ENCODE peak calls at places on chromosome 12, in six cellular contexts. One of them, this sample, is unnamed.

GRCh38 chr12:62724947-62725447 is 210.0 kb downstream of the PPM1H start:
- DNase-seq in right atrium auricular region: no peak
- DNase-seq in stimulated activated CD8-positive, alpha-beta memory T cell treated with anti-CD3 and anti-CD28 coated beads, Interleukin-4, amount 100 ng/mL, for 4 hours: no peak
- DNase-seq in A549: peak
- DNase-seq in lower leg skin: no peak
- DNase-seq in GDM1: no peak
- DNase-seq in this sample: no peak

GRCh38 chr12:52865090-52865944 is 16.5 kb upstream of the KRT78 start:
- DNase-seq in right atrium auricular region: peak
- DNase-seq in stimulated activated CD8-positive, alpha-beta memory T cell treated with anti-CD3 and anti-CD28 coated beads, Interleukin-4, amount 100 ng/mL, for 4 hours: no peak
- DNase-seq in A549: peak
- DNase-seq in lower leg skin: peak
- DNase-seq in GDM1: peak
- DNase-seq in this sample: peak

GRCh38 chr12:124510301-124510970 is 57.0 kb downstream of the NCOR2 start:
- DNase-seq in right atrium auricular region: no peak
- DNase-seq in stimulated activated CD8-positive, alpha-beta memory T cell treated with anti-CD3 and anti-CD28 coated beads, Interleukin-4, amount 100 ng/mL, for 4 hours: no peak
- DNase-seq in A549: no peak
- DNase-seq in lower leg skin: no peak
- DNase-seq in GDM1: no peak
- DNase-seq in this sample: no peak

GRCh38 chr12:121776190-121777098 is 17.0 kb downstream of the RHOF start:
- DNase-seq in right atrium auricular region: peak
- DNase-seq in stimulated activated CD8-positive, alpha-beta memory T cell treated with anti-CD3 and anti-CD28 coated beads, Interleukin-4, amount 100 ng/mL, for 4 hours: peak
- DNase-seq in A549: peak
- DNase-seq in lower leg skin: peak
- DNase-seq in GDM1: peak
- DNase-seq in this sample: no peak

GRCh38 chr12:3047961-3048360 is 29.2 kb upstream of the TSPAN9 start:
- DNase-seq in right atrium auricular region: no peak
- DNase-seq in stimulated activated CD8-positive, alpha-beta memory T cell treated with anti-CD3 and anti-CD28 coated beads, Interleukin-4, amount 100 ng/mL, for 4 hours: no peak
- DNase-seq in A549: no peak
- DNase-seq in lower leg skin: no peak
- DNase-seq in GDM1: no peak
- DNase-seq in this sample: no peak

GRCh38 chr12:116513944-116514343 is 45.2 kb upstream of the MAP1LC3B2 start:
- DNase-seq in right atrium auricular region: no peak
- DNase-seq in stimulated activated CD8-positive, alpha-beta memory T cell treated with anti-CD3 and anti-CD28 coated beads, Interleukin-4, amount 100 ng/mL, for 4 hours: no peak
- DNase-seq in A549: no peak
- DNase-seq in lower leg skin: no peak
- DNase-seq in GDM1: no peak
- DNase-seq in this sample: no peak

GRCh38 chr12:12974211-12974610 is 22.2 kb upstream of the GPRC5D start:
- DNase-seq in right atrium auricular region: no peak
- DNase-seq in stimulated activated CD8-positive, alpha-beta memory T cell treated with anti-CD3 and anti-CD28 coated beads, Interleukin-4, amount 100 ng/mL, for 4 hours: no peak
- DNase-seq in A549: no peak
- DNase-seq in lower leg skin: no peak
- DNase-seq in GDM1: no peak
- DNase-seq in this sample: no peak

GRCh38 chr12:65487679-65488078 is 209.2 kb downstream of the MSRB3 start:
- DNase-seq in right atrium auricular region: no peak
- DNase-seq in stimulated activated CD8-positive, alpha-beta memory T cell treated with anti-CD3 and anti-CD28 coated beads, Interleukin-4, amount 100 ng/mL, for 4 hours: no peak
- DNase-seq in A549: no peak
- DNase-seq in lower leg skin: no peak
- DNase-seq in GDM1: no peak
- DNase-seq in this sample: no peak

GRCh38 chr12:117417004-117417403 is 55.6 kb upstream of the NOS1 start:
- DNase-seq in right atrium auricular region: no peak
- DNase-seq in stimulated activated CD8-positive, alpha-beta memory T cell treated with anti-CD3 and anti-CD28 coated beads, Interleukin-4, amount 100 ng/mL, for 4 hours: no peak
- DNase-seq in A549: no peak
- DNase-seq in lower leg skin: no peak
- DNase-seq in GDM1: no peak
- DNase-seq in this sample: no peak

GRCh38 chr12:104459556-104459909 is 2.8 kb downstream of the CHST11 start:
- DNase-seq in right atrium auricular region: no peak
- DNase-seq in stimulated activated CD8-positive, alpha-beta memory T cell treated with anti-CD3 and anti-CD28 coated beads, Interleukin-4, amount 100 ng/mL, for 4 hours: no peak
- DNase-seq in A549: no peak
- DNase-seq in lower leg skin: no peak
- DNase-seq in GDM1: no peak
- DNase-seq in this sample: no peak

GRCh38 chr12:9906888-9907287 is 25.3 kb downstream of the CLEC2A start:
- DNase-seq in right atrium auricular region: no peak
- DNase-seq in stimulated activated CD8-positive, alpha-beta memory T cell treated with anti-CD3 and anti-CD28 coated beads, Interleukin-4, amount 100 ng/mL, for 4 hours: peak
- DNase-seq in A549: no peak
- DNase-seq in lower leg skin: no peak
- DNase-seq in GDM1: no peak
- DNase-seq in this sample: no peak

GRCh38 chr12:132046561-132046960 is 96.8 kb downstream of the EP400 start:
- DNase-seq in right atrium auricular region: no peak
- DNase-seq in stimulated activated CD8-positive, alpha-beta memory T cell treated with anti-CD3 and anti-CD28 coated beads, Interleukin-4, amount 100 ng/mL, for 4 hours: no peak
- DNase-seq in A549: no peak
- DNase-seq in lower leg skin: no peak
- DNase-seq in GDM1: no peak
- DNase-seq in this sample: no peak

GRCh38 chr12:601976-602699 is 61.1 kb downstream of the NINJ2 start:
- DNase-seq in right atrium auricular region: no peak
- DNase-seq in stimulated activated CD8-positive, alpha-beta memory T cell treated with anti-CD3 and anti-CD28 coated beads, Interleukin-4, amount 100 ng/mL, for 4 hours: no peak
- DNase-seq in A549: no peak
- DNase-seq in lower leg skin: no peak
- DNase-seq in GDM1: no peak
- DNase-seq in this sample: no peak

GRCh38 chr12:131642101-131642540 is 68.8 kb upstream of the SFSWAP start:
- DNase-seq in right atrium auricular region: no peak
- DNase-seq in stimulated activated CD8-positive, alpha-beta memory T cell treated with anti-CD3 and anti-CD28 coated beads, Interleukin-4, amount 100 ng/mL, for 4 hours: no peak
- DNase-seq in A549: peak
- DNase-seq in lower leg skin: no peak
- DNase-seq in GDM1: no peak
- DNase-seq in this sample: no peak

GRCh38 chr12:105226219-105226618 is 9.8 kb downstream of the APPL2 start:
- DNase-seq in right atrium auricular region: peak
- DNase-seq in stimulated activated CD8-positive, alpha-beta memory T cell treated with anti-CD3 and anti-CD28 coated beads, Interleukin-4, amount 100 ng/mL, for 4 hours: no peak
- DNase-seq in A549: no peak
- DNase-seq in lower leg skin: peak
- DNase-seq in GDM1: peak
- DNase-seq in this sample: peak

GRCh38 chr12:54040148-54040494 is 7.3 kb downstream of the HOXC5 start:
- DNase-seq in right atrium auricular region: no peak
- DNase-seq in stimulated activated CD8-positive, alpha-beta memory T cell treated with anti-CD3 and anti-CD28 coated beads, Interleukin-4, amount 100 ng/mL, for 4 hours: no peak
- DNase-seq in A549: peak
- DNase-seq in lower leg skin: no peak
- DNase-seq in GDM1: no peak
- DNase-seq in this sample: no peak

GRCh38 chr12:9237286-9237685 is 29.1 kb upstream of the PZP start:
- DNase-seq in right atrium auricular region: no peak
- DNase-seq in stimulated activated CD8-positive, alpha-beta memory T cell treated with anti-CD3 and anti-CD28 coated beads, Interleukin-4, amount 100 ng/mL, for 4 hours: no peak
- DNase-seq in A549: no peak
- DNase-seq in lower leg skin: no peak
- DNase-seq in GDM1: no peak
- DNase-seq in this sample: no peak

GRCh38 chr12:3281588-3282150 is 204.5 kb downstream of the TSPAN9 start:
- DNase-seq in right atrium auricular region: no peak
- DNase-seq in stimulated activated CD8-positive, alpha-beta memory T cell treated with anti-CD3 and anti-CD28 coated beads, Interleukin-4, amount 100 ng/mL, for 4 hours: no peak
- DNase-seq in A549: no peak
- DNase-seq in lower leg skin: no peak
- DNase-seq in GDM1: no peak
- DNase-seq in this sample: no peak

This sample was measured in breast epithelium.